ENCODE peak calls at places on chromosomes 7 and 10, in eight cellular contexts. One of them, this sample, is unnamed.

GRCh38 chr10:11910102-11910501 is 86.9 kb downstream of the PROSER2 start:
- DNase-seq in astrocyte: no peak
- DNase-seq in lung: no peak
- DNase-seq in adrenal gland: no peak
- DNase-seq in mammary epithelial cell: no peak
- DNase-seq in H9: no peak
- DNase-seq in A673: no peak
- DNase-seq in uterus: no peak
- DNase-seq in this sample: no peak

GRCh38 chr10:79229830-79230562 is 117.3 kb upstream of the PPIF start:
- DNase-seq in astrocyte: no peak
- DNase-seq in lung: no peak
- DNase-seq in adrenal gland: no peak
- DNase-seq in mammary epithelial cell: no peak
- DNase-seq in H9: peak; percentile 87
- DNase-seq in A673: peak; percentile 88
- DNase-seq in uterus: no peak
- DNase-seq in this sample: no peak

GRCh38 chr10:121437596-121437995 is 160.6 kb downstream of the FGFR2 start:
- DNase-seq in astrocyte: no peak
- DNase-seq in lung: peak; percentile 38
- DNase-seq in adrenal gland: peak; percentile 15
- DNase-seq in mammary epithelial cell: no peak
- DNase-seq in H9: no peak
- DNase-seq in A673: no peak
- DNase-seq in uterus: peak; percentile 45
- DNase-seq in this sample: no peak

GRCh38 chr7:30225863-30226361 is 58.5 kb upstream of the ZNRF2 start:
- DNase-seq in astrocyte: peak; percentile 82
- DNase-seq in lung: peak; percentile 79
- DNase-seq in adrenal gland: peak; percentile 54
- DNase-seq in mammary epithelial cell: peak; percentile 97
- DNase-seq in H9: no peak
- DNase-seq in A673: no peak
- DNase-seq in uterus: peak; percentile 41
- DNase-seq in this sample: no peak

GRCh38 chr7:105791926-105792325 is 84.5 kb downstream of the ATXN7L1 start:
- DNase-seq in astrocyte: no peak
- DNase-seq in lung: no peak
- DNase-seq in adrenal gland: no peak
- DNase-seq in mammary epithelial cell: peak; percentile 74
- DNase-seq in H9: peak; percentile 50
- DNase-seq in A673: no peak
- DNase-seq in uterus: no peak
- DNase-seq in this sample: no peak

GRCh38 chr7:50782376-50783208 is at the start of gene GRB10:
- DNase-seq in astrocyte: no peak
- DNase-seq in lung: no peak
- DNase-seq in adrenal gland: peak; percentile 88
- DNase-seq in mammary epithelial cell: no peak
- DNase-seq in H9: peak; percentile 72
- DNase-seq in A673: no peak
- DNase-seq in uterus: peak; percentile 43
- DNase-seq in this sample: no peak

GRCh38 chr7:136183981-136184380 is 206.8 kb upstream of the MTPN start:
- DNase-seq in astrocyte: peak; percentile 2
- DNase-seq in lung: no peak
- DNase-seq in adrenal gland: no peak
- DNase-seq in mammary epithelial cell: no peak
- DNase-seq in H9: no peak
- DNase-seq in A673: peak; percentile 51
- DNase-seq in uterus: no peak
- DNase-seq in this sample: no peak

GRCh38 chr10:73096041-73096451 is 620 bp downstream of the P4HA1 start:
- DNase-seq in astrocyte: peak; percentile 49
- DNase-seq in lung: peak; percentile 66
- DNase-seq in adrenal gland: peak; percentile 70
- DNase-seq in mammary epithelial cell: peak; percentile 76
- DNase-seq in H9: peak; percentile 71
- DNase-seq in A673: peak; percentile 86
- DNase-seq in uterus: peak; percentile 64
- DNase-seq in this sample: peak; percentile 89

GRCh38 chr10:43120948-43121290 is 17.3 kb upstream of the CSGALNACT2 start:
- DNase-seq in astrocyte: no peak
- DNase-seq in lung: no peak
- DNase-seq in adrenal gland: no peak
- DNase-seq in mammary epithelial cell: no peak
- DNase-seq in H9: no peak
- DNase-seq in A673: no peak
- DNase-seq in uterus: no peak
- DNase-seq in this sample: peak; percentile 44

GRCh38 chr7:30904566-30904965 is 7.1 kb upstream of the AQP1 start:
- DNase-seq in astrocyte: no peak
- DNase-seq in lung: no peak
- DNase-seq in adrenal gland: no peak
- DNase-seq in mammary epithelial cell: no peak
- DNase-seq in H9: no peak
- DNase-seq in A673: no peak
- DNase-seq in uterus: no peak
- DNase-seq in this sample: no peak

GRCh38 chr7:99375070-99375807 is 709 bp downstream of the ARPC1B start:
- DNase-seq in astrocyte: peak; percentile 36
- DNase-seq in lung: peak; percentile 83
- DNase-seq in adrenal gland: peak; percentile 78
- DNase-seq in mammary epithelial cell: peak; percentile 76
- DNase-seq in H9: peak; percentile 69
- DNase-seq in A673: peak; percentile 55
- DNase-seq in uterus: peak; percentile 78
- DNase-seq in this sample: peak; percentile 89

GRCh38 chr7:15334524-15335269 is 227.1 kb downstream of the AGMO start:
- DNase-seq in astrocyte: no peak
- DNase-seq in lung: no peak
- DNase-seq in adrenal gland: no peak
- DNase-seq in mammary epithelial cell: no peak
- DNase-seq in H9: no peak
- DNase-seq in A673: no peak
- DNase-seq in uterus: no peak
- DNase-seq in this sample: no peak

GRCh38 chr10:12406764-12407400 is 57.5 kb downstream of the CAMK1D start:
- DNase-seq in astrocyte: no peak
- DNase-seq in lung: no peak
- DNase-seq in adrenal gland: no peak
- DNase-seq in mammary epithelial cell: no peak
- DNase-seq in H9: no peak
- DNase-seq in A673: no peak
- DNase-seq in uterus: no peak
- DNase-seq in this sample: peak; percentile 51

GRCh38 chr7:139735912-139736595 is 41.7 kb downstream of the HIPK2 start:
- DNase-seq in astrocyte: no peak
- DNase-seq in lung: no peak
- DNase-seq in adrenal gland: no peak
- DNase-seq in mammary epithelial cell: no peak
- DNase-seq in H9: no peak
- DNase-seq in A673: no peak
- DNase-seq in uterus: no peak
- DNase-seq in this sample: no peak

GRCh38 chr10:46523119-46523880 is 33.2 kb downstream of the GPRIN2 start:
- DNase-seq in astrocyte: no peak
- DNase-seq in lung: no peak
- DNase-seq in adrenal gland: peak; percentile 44
- DNase-seq in mammary epithelial cell: peak; percentile 85
- DNase-seq in H9: no peak
- DNase-seq in A673: no peak
- DNase-seq in uterus: no peak
- DNase-seq in this sample: no peak

GRCh38 chr10:110502851-110503301 is 5.2 kb downstream of the DUSP5 start:
- DNase-seq in astrocyte: peak; percentile 78
- DNase-seq in lung: peak; percentile 52
- DNase-seq in adrenal gland: peak; percentile 85
- DNase-seq in mammary epithelial cell: peak; percentile 55
- DNase-seq in H9: no peak
- DNase-seq in A673: peak; percentile 72
- DNase-seq in uterus: peak; percentile 59
- DNase-seq in this sample: no peak

GRCh38 chr7:16670021-16670420 is 24.0 kb downstream of the BZW2 start:
- DNase-seq in astrocyte: peak; percentile 74
- DNase-seq in lung: no peak
- DNase-seq in adrenal gland: no peak
- DNase-seq in mammary epithelial cell: no peak
- DNase-seq in H9: no peak
- DNase-seq in A673: no peak
- DNase-seq in uterus: no peak
- DNase-seq in this sample: no peak

GRCh38 chr7:19982841-19983835 is 209.7 kb upstream of the TMEM196 start:
- DNase-seq in astrocyte: peak; percentile 64
- DNase-seq in lung: no peak
- DNase-seq in adrenal gland: peak; percentile 68
- DNase-seq in mammary epithelial cell: peak; percentile 45
- DNase-seq in H9: peak; percentile 69
- DNase-seq in A673: peak; percentile 53
- DNase-seq in uterus: peak; percentile 39
- DNase-seq in this sample: no peak
- TF ChIP-seq CTCF in astrocyte: peak; percentile 54
- TF ChIP-seq CTCF in lung: no peak
- TF ChIP-seq CTCF in adrenal gland: peak; percentile 52
- TF ChIP-seq CTCF in mammary epithelial cell: no peak
- TF ChIP-seq CTCF in H9: peak; percentile 82
- TF ChIP-seq CTCF in A673: peak; percentile 46
- TF ChIP-seq CTCF in uterus: peak; percentile 32
- TF ChIP-seq CTCF in this sample: peak; percentile 48

DNA sequence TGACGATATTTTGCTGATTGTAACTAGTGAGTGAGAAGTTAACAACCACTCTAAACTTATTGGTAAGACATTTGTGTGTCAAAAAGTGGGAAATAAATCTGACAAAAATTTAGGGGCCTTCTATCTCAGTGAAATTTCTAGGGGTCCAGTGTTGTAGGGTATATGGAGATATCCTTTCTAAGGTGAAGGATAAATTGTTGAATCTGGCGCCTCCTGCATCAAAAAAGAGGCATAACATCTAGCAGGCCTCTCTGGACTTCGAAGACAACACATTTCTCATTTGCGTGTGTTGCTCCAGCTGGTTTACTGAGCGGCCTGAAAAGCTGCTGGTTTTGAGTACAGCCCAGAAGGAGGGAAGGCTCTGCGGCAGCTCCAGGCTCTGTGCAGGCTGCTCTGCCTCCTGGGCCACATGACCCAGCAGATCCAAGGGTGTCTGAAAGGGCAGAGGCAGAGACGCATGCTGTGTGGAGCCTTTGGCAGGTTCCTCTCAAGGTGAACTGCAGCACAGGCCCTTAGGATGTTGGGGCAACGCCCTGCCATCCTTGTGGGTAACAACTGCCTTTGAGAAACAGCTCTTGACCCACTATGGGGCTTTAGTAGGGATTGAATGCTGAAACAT is 72.4 kb downstream of the LMBR1 start:
- DNase-seq in astrocyte: no peak
- DNase-seq in lung: no peak
- DNase-seq in adrenal gland: no peak
- DNase-seq in mammary epithelial cell: no peak
- DNase-seq in H9: peak; percentile 38
- DNase-seq in A673: peak; percentile 11
- DNase-seq in uterus: no peak
- DNase-seq in this sample: no peak
- TF ChIP-seq CTCF in astrocyte: peak; percentile 23
- TF ChIP-seq CTCF in lung: no peak
- TF ChIP-seq CTCF in adrenal gland: no peak
- TF ChIP-seq CTCF in mammary epithelial cell: no peak
- TF ChIP-seq CTCF in H9: peak; percentile 68
- TF ChIP-seq CTCF in A673: peak; percentile 55
- TF ChIP-seq CTCF in uterus: no peak
- TF ChIP-seq CTCF in this sample: peak; percentile 19

GRCh38 chr10:48289652-48290238 is 15.2 kb upstream of the FRMPD2 start:
- DNase-seq in astrocyte: no peak
- DNase-seq in lung: peak; percentile 44
- DNase-seq in adrenal gland: peak; percentile 67
- DNase-seq in mammary epithelial cell: peak; percentile 26
- DNase-seq in H9: peak; percentile 82
- DNase-seq in A673: peak; percentile 72
- DNase-seq in uterus: peak; percentile 25
- DNase-seq in this sample: no peak
- TF ChIP-seq CTCF in astrocyte: peak; percentile 77
- TF ChIP-seq CTCF in lung: peak; percentile 59
- TF ChIP-seq CTCF in adrenal gland: peak; percentile 76
- TF ChIP-seq CTCF in mammary epithelial cell: peak; percentile 69
- TF ChIP-seq CTCF in H9: peak; percentile 87
- TF ChIP-seq CTCF in A673: peak; percentile 80
- TF ChIP-seq CTCF in uterus: peak; percentile 44
- TF ChIP-seq CTCF in this sample: peak; percentile 74

GRCh38 chr7:137968890-137969289 is 33.0 kb downstream of the CREB3L2 start:
- DNase-seq in astrocyte: no peak
- DNase-seq in lung: no peak
- DNase-seq in adrenal gland: no peak
- DNase-seq in mammary epithelial cell: no peak
- DNase-seq in H9: no peak
- DNase-seq in A673: no peak
- DNase-seq in uterus: no peak
- DNase-seq in this sample: no peak

GRCh38 chr7:137967143-137968018 is 34.5 kb downstream of the CREB3L2 start:
- DNase-seq in astrocyte: peak; percentile 88
- DNase-seq in lung: no peak
- DNase-seq in adrenal gland: no peak
- DNase-seq in mammary epithelial cell: no peak
- DNase-seq in H9: peak; percentile 36
- DNase-seq in A673: no peak
- DNase-seq in uterus: no peak
- DNase-seq in this sample: no peak

GRCh38 chr7:137966636-137967142 is 35.2 kb downstream of the CREB3L2 start:
- DNase-seq in astrocyte: no peak
- DNase-seq in lung: no peak
- DNase-seq in adrenal gland: no peak
- DNase-seq in mammary epithelial cell: no peak
- DNase-seq in H9: no peak
- DNase-seq in A673: peak; percentile 33
- DNase-seq in uterus: no peak
- DNase-seq in this sample: no peak

GRCh38 chr7:137964824-137965545 is 36.9 kb downstream of the CREB3L2 start:
- DNase-seq in astrocyte: no peak
- DNase-seq in lung: no peak
- DNase-seq in adrenal gland: no peak
- DNase-seq in mammary epithelial cell: no peak
- DNase-seq in H9: no peak
- DNase-seq in A673: no peak
- DNase-seq in uterus: no peak
- DNase-seq in this sample: no peak

DNA sequence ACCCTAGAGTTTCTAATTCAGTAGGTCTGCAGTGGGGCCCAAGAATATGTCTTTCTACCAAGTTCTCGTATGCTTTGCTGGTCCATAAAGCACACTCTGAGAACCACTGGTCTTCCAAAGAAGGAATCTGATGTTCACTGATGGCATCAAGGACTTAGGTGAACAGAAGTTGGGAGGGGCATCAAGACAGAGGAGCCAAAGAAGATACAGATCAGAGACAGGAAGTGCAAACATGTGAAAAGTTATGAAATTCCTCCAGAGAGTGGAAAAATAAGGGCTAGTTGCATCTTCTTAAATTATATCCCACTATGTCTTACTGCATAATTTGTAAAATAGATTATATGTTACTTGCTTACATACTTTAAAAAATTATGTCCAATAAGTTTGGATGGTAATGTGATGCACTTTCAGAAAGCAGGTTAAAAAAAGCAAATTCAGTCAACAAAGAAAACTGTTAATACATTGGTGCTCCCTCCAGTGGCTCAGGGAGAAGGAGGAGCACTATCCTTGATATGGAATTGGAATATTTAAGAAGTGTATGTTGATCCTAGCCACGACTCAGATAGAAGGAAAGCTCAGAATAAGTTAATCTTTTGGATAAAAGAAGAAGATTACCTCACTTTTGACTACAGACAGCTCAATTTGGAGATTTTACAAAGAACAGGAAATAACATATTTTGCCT is 35.8 kb downstream of the CREB3L2 start:
- DNase-seq in astrocyte: no peak
- DNase-seq in lung: no peak
- DNase-seq in adrenal gland: no peak
- DNase-seq in mammary epithelial cell: no peak
- DNase-seq in H9: no peak
- DNase-seq in A673: no peak
- DNase-seq in uterus: no peak
- DNase-seq in this sample: no peak
- TF ChIP-seq CTCF in astrocyte: no peak
- TF ChIP-seq CTCF in lung: no peak
- TF ChIP-seq CTCF in adrenal gland: peak; percentile 14
- TF ChIP-seq CTCF in mammary epithelial cell: no peak
- TF ChIP-seq CTCF in H9: no peak
- TF ChIP-seq CTCF in A673: peak; percentile 36
- TF ChIP-seq CTCF in uterus: peak; percentile 6
- TF ChIP-seq CTCF in this sample: peak; percentile 47

This sample was measured in osteocyte.